ENCODE peak calls at places on chromosomes 11 and 22, in six cellular contexts. G, D, I, O, Y and X are unnamed samples.

GRCh38 chr11:36211735-36212430 is 77.3 kb downstream of the COMMD9 start:
- DNase-seq in I (no peak), D (no peak), O (no peak), Y (no peak), G (no peak), X (no peak)

GRCh38 chr22:49015459-49015858 is 812.2 kb downstream of the BRD1 start:
- DNase-seq in G (no peak), I (no peak), O (no peak), Y (peak), D (no peak), X (peak)

GRCh38 chr22:38218661-38219331 is 17.0 kb downstream of the MAFF start:
- DNase-seq in D (peak), G (no peak), O (peak), I (peak), Y (peak), X (no peak)

GRCh38 chr11:48103621-48104561 is 112.7 kb upstream of the OR4B1 start:
- DNase-seq in O (peak), I (peak), Y (no peak), D (no peak), G (no peak), X (no peak)

GRCh38 chr11:46099973-46100335 is 21.3 kb downstream of the PHF21A start:
- DNase-seq in I (no peak), G (no peak), Y (no peak), O (peak), D (no peak), X (no peak)

GRCh38 chr22:39474351-39474991 is 17.7 kb downstream of the MGAT3 start:
- DNase-seq in O (no peak), I (no peak), D (no peak), Y (no peak), G (peak), X (no peak)

GRCh38 chr11:15278129-15278528 is 163.4 kb downstream of the INSC start:
- DNase-seq in O (peak), D (no peak), G (no peak), I (no peak), Y (no peak), X (no peak)

GRCh38 chr11:46845740-46846509 is at the start of gene CKAP5:
- DNase-seq in I (peak), Y (peak), G (peak), D (peak), O (peak), X (peak)

GRCh38 chr22:17954200-17954859 is 70.0 kb downstream of the MICAL3 start:
- DNase-seq in G (no peak), D (no peak), I (no peak), O (no peak), Y (no peak), X (no peak)

GRCh38 chr11:86160546-86161149 is 83.9 kb upstream of the EED start:
- DNase-seq in D (no peak), G (no peak), I (peak), O (no peak), Y (no peak), X (no peak)

GRCh38 chr11:13233173-13233572 is 44.4 kb upstream of the BMAL1 start:
- DNase-seq in O (no peak), G (no peak), I (no peak), D (no peak), Y (no peak), X (no peak)

GRCh38 chr11:101916422-101916821 is at the start of gene ANGPTL5:
- DNase-seq in D (no peak), G (no peak), Y (no peak), O (no peak), I (no peak), X (no peak)

GRCh38 chr11:121534131-121535093 is 81.6 kb upstream of the SORL1-AS1 start:
- DNase-seq in D (no peak), I (peak), G (no peak), Y (no peak), O (peak), X (peak)

GRCh38 chr11:41133023-41133422 is 326.4 kb downstream of the LRRC4C start:
- DNase-seq in O (no peak), D (no peak), Y (no peak), I (no peak), G (no peak), X (no peak)

GRCh38 chr22:47192106-47192650 is 429.7 kb downstream of the TBC1D22A start:
- DNase-seq in G (no peak), Y (peak), I (no peak), O (no peak), D (peak), X (no peak)

GRCh38 chr22:37184816-37185541 is 3.1 kb downstream of the C1QTNF6 start:
- DNase-seq in I (no peak), D (no peak), O (no peak), G (no peak), Y (peak), X (no peak)

GRCh38 chr11:120554771-120555432 is 43.4 kb downstream of the GRIK4 start:
- DNase-seq in G (no peak), Y (no peak), D (no peak), I (no peak), O (peak), X (no peak)

GRCh38 chr11:117870176-117870952 is 6.1 kb downstream of the FXYD6 start:
- DNase-seq in D (no peak), I (no peak), G (no peak), Y (no peak), O (no peak), X (no peak)

GRCh38 chr22:48478124-48478523 is 1349.5 kb downstream of the BRD1 start:
- DNase-seq in G (no peak), I (no peak), Y (peak), O (no peak), D (no peak), X (no peak)

GRCh38 chr11:69444381-69445130 is 36.9 kb upstream of the LINC01488 start:
- DNase-seq in D (peak), I (peak), O (peak), Y (no peak), G (peak), X (no peak)

GRCh38 chr11:44774131-44774530 is 47.4 kb downstream of the TSPAN18 start:
- DNase-seq in D (peak), G (no peak), Y (no peak), O (no peak), I (no peak), X (peak)

GRCh38 chr11:8649361-8649760 is 33.1 kb downstream of the TRIM66 start:
- DNase-seq in Y (no peak), G (no peak), I (peak), D (no peak), O (peak), X (no peak)

GRCh38 chr11:32435152-32435480 is 223 bp downstream of the WT1 start:
- DNase-seq in O (peak), I (peak), G (no peak), D (no peak), Y (no peak), X (no peak)

GRCh38 chr11:32433249-32434115 is 1.9 kb downstream of the WT1 start:
- DNase-seq in I (no peak), Y (no peak), D (no peak), G (peak), O (peak), X (no peak)

GRCh38 chr11:32434116-32434386 is 1.3 kb downstream of the WT1 start:
- DNase-seq in D (no peak), O (no peak), I (no peak), Y (no peak), G (no peak), X (no peak)

GRCh38 chr11:32435511-32435946 is at the start of gene WT1:
- DNase-seq in Y (no peak), I (peak), G (peak), O (peak), D (peak), X (no peak)

GRCh38 chr11:32434387-32435151 is 770 bp downstream of the WT1 start:
- DNase-seq in D (peak), I (peak), Y (no peak), O (peak), G (peak), X (no peak)
- TF ChIP-seq CTCF in D (peak), I (peak), Y (no peak), O (peak), G (peak), X (no peak)

GRCh38 chr22:42960146-42960509 is 54.8 kb downstream of the PACSIN2 start:
- DNase-seq in O (no peak), D (no peak), Y (peak), G (no peak), I (no peak), X (no peak)

GRCh38 chr22:42957544-42957943 is 57.4 kb downstream of the PACSIN2 start:
- DNase-seq in O (no peak), Y (no peak), G (no peak), D (no peak), I (no peak), X (no peak)

GRCh38 chr22:42959472-42960145 is 55.3 kb downstream of the PACSIN2 start:
- DNase-seq in G (peak), I (no peak), Y (peak), O (peak), D (peak), X (no peak)

GRCh38 chr22:42957958-42958357 is 57.0 kb downstream of the PACSIN2 start:
- DNase-seq in D (no peak), O (no peak), G (no peak), I (no peak), Y (no peak), X (no peak)

DNA sequence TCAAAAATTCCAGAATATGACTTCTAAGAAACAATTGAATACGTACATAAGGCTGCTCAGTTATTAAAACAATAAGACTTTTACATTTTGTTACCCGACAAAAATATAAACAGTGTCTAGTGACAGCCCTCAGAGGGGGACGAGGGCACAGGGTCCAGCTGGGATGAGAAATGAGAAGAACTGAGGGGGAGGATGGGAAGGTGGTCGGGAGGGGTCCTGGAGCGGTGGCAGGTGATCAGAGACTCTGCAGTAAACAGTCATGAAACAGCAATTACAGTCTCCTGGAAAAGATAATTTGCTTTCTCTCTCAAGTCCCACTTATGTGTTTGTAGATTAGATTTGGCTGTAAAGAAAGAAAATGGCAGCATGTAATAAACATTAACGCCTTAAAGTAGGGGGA is 56.0 kb downstream of the PACSIN2 start:
- DNase-seq in I (no peak), Y (peak), O (no peak), D (no peak), G (no peak), X (no peak)
- H3K27ac ChIP-seq in I (no peak), Y (peak), O (peak), D (peak), G (peak), X (no peak)

GRCh38 chr22:45977003-45977395 is at the start of gene WNT7B:
- DNase-seq in G (no peak), Y (no peak), I (peak), O (no peak), D (no peak), X (no peak)
- H3K4me3 ChIP-seq in G (no peak), Y (peak), I (peak), O (peak), D (peak), X (peak)

GRCh38 chr11:92972248-92972647 is 2.8 kb downstream of the MTNR1B start:
- DNase-seq in G (peak), I (no peak), Y (no peak), O (no peak), D (no peak), X (no peak)

GRCh38 chr11:92967178-92967577 is 2.3 kb upstream of the MTNR1B start:
- DNase-seq in D (no peak), O (no peak), Y (no peak), G (no peak), I (no peak), X (no peak)

GRCh38 chr11:92965196-92965595 is 4.3 kb upstream of the MTNR1B start:
- DNase-seq in Y (no peak), D (no peak), O (no peak), I (no peak), G (no peak), X (no peak)

GRCh38 chr11:92969634-92970347 is at the start of gene MTNR1B:
- DNase-seq in D (no peak), O (no peak), I (no peak), Y (no peak), G (no peak), X (no peak)

GRCh38 chr11:92969293-92969633 is 188 bp upstream of the MTNR1B start:
- DNase-seq in G (no peak), I (no peak), D (no peak), O (no peak), Y (no peak), X (no peak)
- TF ChIP-seq CTCF in G (no peak), I (no peak), D (no peak), O (no peak), Y (no peak), X (no peak)

GRCh38 chr22:25070870-25071465 is 118.5 kb downstream of the KIAA1671 start:
- DNase-seq in Y (no peak), G (no peak), O (peak), D (no peak), I (no peak), X (no peak)

GRCh38 chr22:25068701-25069100 is 116.2 kb downstream of the KIAA1671 start:
- DNase-seq in I (no peak), G (no peak), O (no peak), Y (no peak), D (no peak), X (peak)

GRCh38 chr22:25069426-25069757 is 116.9 kb downstream of the KIAA1671 start:
- DNase-seq in O (no peak), G (no peak), D (no peak), I (no peak), Y (no peak), X (no peak)

GRCh38 chr22:25071720-25072119 is 119.2 kb downstream of the KIAA1671 start:
- DNase-seq in Y (no peak), O (no peak), D (no peak), I (no peak), G (no peak), X (no peak)

GRCh38 chr22:25069758-25070461 is 117.4 kb downstream of the KIAA1671 start:
- DNase-seq in Y (no peak), O (peak), G (no peak), D (no peak), I (no peak), X (peak)
- H3K27ac ChIP-seq in Y (no peak), O (peak), G (no peak), D (no peak), I (no peak), X (no peak)

GRCh38 chr22:31630331-31631329 is 31.4 kb downstream of the PISD start:
- DNase-seq in G (peak), D (peak), I (peak), Y (peak), O (peak), X (peak)

GRCh38 chr22:31628362-31628761 is 33.7 kb downstream of the PISD start:
- DNase-seq in D (no peak), O (no peak), G (no peak), Y (no peak), I (no peak), X (no peak)

GRCh38 chr22:31628969-31629723 is 32.9 kb downstream of the PISD start:
- DNase-seq in G (no peak), Y (no peak), D (no peak), I (no peak), O (no peak), X (no peak)

GRCh38 chr22:31629741-31630184 is 32.3 kb downstream of the PISD start:
- DNase-seq in G (no peak), O (no peak), I (no peak), Y (no peak), D (no peak), X (no peak)

GRCh38 chr22:31631381-31631780 is 30.6 kb downstream of the PISD start:
- DNase-seq in G (no peak), I (no peak), O (no peak), Y (no peak), D (no peak), X (no peak)
- H3K4me3 ChIP-seq in G (peak), I (no peak), O (peak), Y (peak), D (peak), X (peak)

DNA sequence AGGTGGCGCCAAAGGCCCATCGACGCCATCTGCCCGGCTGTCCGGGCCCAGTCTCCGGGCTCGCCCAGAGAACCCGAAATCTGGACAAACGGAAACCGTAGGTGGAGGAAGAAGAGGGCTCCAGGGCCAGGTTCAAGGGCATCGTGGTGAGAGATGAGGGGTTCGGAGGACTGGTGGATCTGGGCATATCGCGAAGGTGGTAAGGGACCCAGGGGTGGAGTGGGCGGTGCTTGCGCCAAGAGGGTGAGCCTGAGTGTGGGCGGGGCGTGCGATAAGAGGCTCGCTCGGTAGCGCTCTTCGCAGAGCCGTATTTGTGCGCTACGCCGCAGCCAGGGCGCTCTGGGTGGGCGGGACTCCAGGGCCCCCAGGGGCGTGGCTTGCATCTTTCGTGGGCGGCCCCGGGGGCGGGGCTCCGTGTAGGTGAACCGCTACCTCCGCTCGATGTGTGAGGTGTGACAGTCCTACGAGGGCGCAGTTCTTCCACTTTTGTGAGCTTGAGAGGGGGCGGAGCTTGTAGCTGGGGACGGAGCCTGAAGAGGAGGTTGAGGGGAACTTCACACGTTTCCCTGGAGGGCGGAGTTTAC is 4.8 kb downstream of the CD248 start:
- DNase-seq in Y (peak), O (peak), G (peak), D (peak), I (peak), X (peak)
- TF ChIP-seq CTCF in Y (no peak), O (peak), G (peak), D (peak), I (peak), X (no peak)

GRCh38 chr11:27395556-27396258 is 32.7 kb upstream of the CCDC34 start:
- DNase-seq in D (no peak), O (peak), I (peak), Y (no peak), G (no peak), X (no peak)
- H3K27ac ChIP-seq in D (no peak), O (peak), I (peak), Y (peak), G (no peak), X (no peak)

DNA sequence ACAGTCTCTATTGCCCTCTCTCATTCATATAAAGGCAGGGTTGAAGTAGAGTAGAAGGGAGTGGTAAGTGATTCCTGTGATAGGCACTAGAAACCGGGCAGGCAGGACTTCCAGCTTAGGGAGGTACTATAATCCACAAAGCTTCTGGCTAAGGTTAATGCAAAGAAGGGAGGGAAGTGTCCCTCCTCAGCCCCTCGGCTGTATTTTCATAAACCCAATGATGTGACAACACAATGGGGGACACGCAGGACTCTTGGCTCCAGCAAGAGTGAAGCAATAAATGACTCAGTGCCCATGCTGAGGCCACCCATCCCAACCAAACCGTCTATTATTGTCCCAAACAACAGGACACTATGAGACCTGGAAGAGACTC is 90.7 kb downstream of the ETS1 start:
- DNase-seq in G (no peak), D (no peak), O (no peak), I (peak), Y (no peak), X (no peak)
- H3K4me3 ChIP-seq in G (no peak), D (peak), O (no peak), I (peak), Y (peak), X (no peak)

GRCh38 chr11:62238151-62238550 is 3.9 kb upstream of the SCGB1D2 start:
- DNase-seq in D (no peak), G (no peak), I (peak), O (no peak), Y (no peak), X (no peak)

GRCh38 chr11:62236187-62236586 is 5.9 kb upstream of the SCGB1D2 start:
- DNase-seq in D (no peak), O (no peak), I (no peak), Y (no peak), G (no peak), X (no peak)

GRCh38 chr11:62237499-62237898 is 4.5 kb upstream of the SCGB1D2 start:
- DNase-seq in I (no peak), D (no peak), O (no peak), Y (no peak), G (no peak), X (no peak)

DNA sequence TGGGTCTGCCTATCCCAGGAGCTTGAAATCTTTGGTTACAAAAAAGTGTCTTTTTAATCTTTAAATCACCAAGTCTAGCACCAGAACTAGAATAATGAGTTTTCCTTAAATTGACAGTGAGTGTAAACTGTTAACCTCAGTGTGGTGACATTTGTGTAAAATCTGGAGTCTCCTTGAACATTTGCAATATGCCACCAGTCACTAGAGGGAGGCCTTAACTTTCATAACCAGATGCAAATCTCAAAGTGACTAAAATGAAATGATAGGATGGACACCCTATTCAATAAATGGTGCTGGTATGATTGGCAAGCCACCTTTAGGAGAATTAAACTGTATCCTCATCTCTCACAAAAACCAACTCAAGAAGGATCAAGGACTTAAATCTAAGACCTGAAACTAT is 8.3 kb upstream of the SCGB1D2 start:
- DNase-seq in O (no peak), G (no peak), D (no peak), I (peak), Y (no peak), X (no peak)
- TF ChIP-seq CTCF in O (no peak), G (peak), D (no peak), I (peak), Y (no peak), X (no peak)